ENCODE peak calls at places on chromosomes 3 and 15, in nine cellular contexts. K is NCI-H774; B is GM23248; L is activated gamma-delta T cell treated with Interleukin-2 at 50 U/mL for 16 hours; O is lower lobe of right lung; H is substantia nigra; E is lower leg skin; U is BE2C; Y is CD4-positive, alpha-beta T cell. S is an unnamed sample.

GRCh38 chr3:44887101-44887500 is 12.7 kb downstream of the TGM4 start:
- DNase-seq in K (no peak), B (no peak), L (no peak), O (no peak), H (no peak), E (no peak), U (no peak), Y (no peak), S (no peak)

GRCh38 chr3:175356899-175357324 is 497.8 kb downstream of the NAALADL2 start:
- DNase-seq in K (no peak), B (no peak), L (no peak), O (no peak), H (no peak), E (no peak), U (no peak), Y (no peak), S (no peak)

GRCh38 chr3:52109556-52110380 is 44.5 kb downstream of the POC1A start:
- DNase-seq in K (no peak), B (no peak), L (no peak), O (peak), H (no peak), E (no peak), U (peak), Y (no peak), S (no peak)

GRCh38 chr3:94028093-94028837 is at the start of gene STX19:
- DNase-seq in K (peak), B (no peak), L (no peak), O (no peak), H (no peak), E (no peak), U (no peak), Y (no peak), S (no peak)

GRCh38 chr15:88912500-88912921 is 668 bp downstream of the MFGE8 start:
- DNase-seq in K (no peak), B (peak), L (no peak), O (no peak), H (no peak), E (no peak), U (no peak), Y (no peak), S (no peak)

GRCh38 chr3:45701167-45701867 is 12.1 kb downstream of the SACM1L start:
- DNase-seq in K (no peak), B (no peak), L (no peak), O (no peak), H (no peak), E (no peak), U (no peak), Y (no peak), S (no peak)

GRCh38 chr3:54827056-54827687 is 100.7 kb downstream of the LRTM1 start:
- DNase-seq in K (no peak), B (no peak), L (no peak), O (no peak), H (no peak), E (no peak), U (no peak), Y (no peak), S (no peak)

GRCh38 chr3:32440481-32441350 is 49.1 kb downstream of the CMTM7 start:
- DNase-seq in K (no peak), B (peak), L (no peak), O (no peak), H (no peak), E (peak), U (no peak), Y (no peak), S (no peak)

GRCh38 chr15:50235794-50236193 is 29.7 kb downstream of the HDC start:
- DNase-seq in K (no peak), B (no peak), L (no peak), O (no peak), H (no peak), E (no peak), U (no peak), Y (no peak), S (no peak)

GRCh38 chr3:71721721-71722157 is 3.5 kb downstream of the EIF4E3 start:
- DNase-seq in K (no peak), B (no peak), L (peak), O (no peak), H (no peak), E (no peak), U (no peak), Y (no peak), S (no peak)

GRCh38 chr3:9397911-9398714 is 698 bp downstream of the SETD5 start:
- DNase-seq in K (no peak), B (peak), L (peak), O (peak), H (peak), E (peak), U (peak), Y (no peak), S (no peak)

GRCh38 chr15:54305138-54305537 is 326.9 kb downstream of the UNC13C start:
- DNase-seq in K (no peak), B (no peak), L (no peak), O (no peak), H (no peak), E (no peak), U (no peak), Y (no peak), S (no peak)

GRCh38 chr15:29455530-29455929 is 185.9 kb upstream of the NSMCE3 start:
- DNase-seq in K (no peak), B (no peak), L (no peak), O (no peak), H (no peak), E (no peak), U (no peak), Y (no peak), S (no peak)

GRCh38 chr15:94036156-94036555 is 195.2 kb upstream of the MCTP2 start:
- DNase-seq in K (no peak), B (peak), L (no peak), O (no peak), H (no peak), E (no peak), U (no peak), Y (no peak), S (no peak)

GRCh38 chr15:44712108-44713005 is 1.0 kb downstream of the B2M start:
- DNase-seq in K (peak), B (peak), L (peak), O (peak), H (peak), E (peak), U (peak), Y (peak), S (peak)

GRCh38 chr15:88401269-88401971 is 65.8 kb downstream of the MRPL46 start:
- DNase-seq in K (no peak), B (no peak), L (no peak), O (no peak), H (no peak), E (no peak), U (no peak), Y (no peak), S (no peak)

GRCh38 chr15:101162701-101163483 is 89.0 kb downstream of the CHSY1 start:
- DNase-seq in K (no peak), B (no peak), L (no peak), O (peak), H (no peak), E (no peak), U (peak), Y (no peak), S (no peak)

GRCh38 chr3:100777271-100777670 is 68.0 kb downstream of the TFG start:
- DNase-seq in K (no peak), B (peak), L (no peak), O (no peak), H (no peak), E (no peak), U (no peak), Y (no peak), S (no peak)

GRCh38 chr3:7789324-7789723 is 712.3 kb upstream of the LMCD1 start:
- DNase-seq in K (no peak), B (no peak), L (no peak), O (no peak), H (no peak), E (no peak), U (no peak), Y (no peak), S (no peak)

GRCh38 chr3:172987268-172987667 is 153.8 kb downstream of the SPATA16 start:
- DNase-seq in K (no peak), B (no peak), L (no peak), O (no peak), H (no peak), E (no peak), U (no peak), Y (no peak), S (no peak)

GRCh38 chr3:23115171-23115877 is 87.8 kb upstream of the UBE2E2 start:
- DNase-seq in K (no peak), B (no peak), L (no peak), O (no peak), H (no peak), E (no peak), U (no peak), Y (no peak), S (no peak)

GRCh38 chr15:97874139-97874538 is 86.4 kb upstream of the ARRDC4 start:
- DNase-seq in K (no peak), B (no peak), L (no peak), O (no peak), H (no peak), E (no peak), U (no peak), Y (no peak), S (no peak)

GRCh38 chr15:66883322-66883911 is 181.4 kb downstream of the SMAD6 start:
- DNase-seq in K (no peak), B (peak), L (no peak), O (peak), H (peak), E (peak), U (no peak), Y (no peak), S (no peak)

GRCh38 chr3:71718069-71718468 is 7.1 kb downstream of the EIF4E3 start:
- DNase-seq in K (no peak), B (no peak), L (peak), O (no peak), H (no peak), E (no peak), U (no peak), Y (no peak), S (no peak)

GRCh38 chr15:38308242-38308641 is 55.6 kb downstream of the SPRED1 start:
- DNase-seq in K (no peak), B (no peak), L (no peak), O (no peak), H (no peak), E (no peak), U (no peak), Y (no peak), S (no peak)

GRCh38 chr15:100042558-100042957 is 299.2 kb downstream of the ADAMTS17 start:
- DNase-seq in K (no peak), B (no peak), L (no peak), O (no peak), H (no peak), E (no peak), U (no peak), Y (no peak), S (no peak)

GRCh38 chr3:117195034-117195433 is 485.5 kb downstream of the TUSC7 start:
- DNase-seq in K (no peak), B (no peak), L (no peak), O (no peak), H (no peak), E (no peak), U (no peak), Y (no peak), S (no peak)

GRCh38 chr15:56821721-56822425 is 88.6 kb upstream of the ZNF280D start:
- DNase-seq in K (peak), B (peak), L (peak), O (peak), H (peak), E (no peak), U (peak), Y (peak), S (peak)

GRCh38 chr3:143121240-143122088 is 1.9 kb downstream of the CHST2 start:
- DNase-seq in K (no peak), B (peak), L (peak), O (peak), H (peak), E (peak), U (peak), Y (peak), S (peak)

GRCh38 chr3:157099337-157100078 is 60.4 kb downstream of the CCNL1 start:
- DNase-seq in K (no peak), B (peak), L (no peak), O (no peak), H (no peak), E (no peak), U (no peak), Y (no peak), S (no peak)

GRCh38 chr15:79403501-79403900 is 28.6 kb upstream of the MINAR1 start:
- DNase-seq in K (no peak), B (peak), L (no peak), O (no peak), H (no peak), E (no peak), U (no peak), Y (no peak), S (no peak)

GRCh38 chr3:97510795-97511194 is 253.8 kb upstream of the ARL6 start:
- DNase-seq in K (no peak), B (no peak), L (no peak), O (no peak), H (no peak), E (no peak), U (no peak), Y (no peak), S (no peak)

GRCh38 chr15:73794501-73795133 is 41.5 kb upstream of the INSYN1 start:
- DNase-seq in K (no peak), B (peak), L (no peak), O (no peak), H (no peak), E (no peak), U (no peak), Y (no peak), S (no peak)